ENCODE peak calls at places on chromosomes 1 and 21, in seven cellular contexts. K is fibroblast of mammary gland, Z is AG10803, P is AG09309, G is kidney, W is astrocyte of the spinal cord, R is OCI-LY7. O is an unnamed sample.
A peak's percentile ranks its signal among the peaks of the same experiment; 100 is the strongest.

GRCh38 chr1:15014521-15014920 is 139.0 kb upstream of the TMEM51 start:
- DNase-seq in Z (no peak), K (no peak), W (no peak), R (no peak), G (no peak), P (no peak), O (no peak)

GRCh38 chr1:23838401-23838866 is 13.2 kb upstream of the HMGCL start:
- DNase-seq in Z (peak; percentile 37), K (peak; percentile 16), W (peak; percentile 8), G (peak; percentile 84), P (no peak), R (peak; percentile 78), O (peak; percentile 50)

GRCh38 chr1:62003777-62004176 is 190.9 kb upstream of the L1TD1 start:
- DNase-seq in Z (no peak), K (no peak), G (no peak), W (no peak), P (no peak), R (no peak), O (no peak)

GRCh38 chr21:42156690-42157605 is 62.0 kb upstream of the ABCG1 start:
- DNase-seq in Z (no peak), G (peak; percentile 54), P (no peak), K (no peak), W (no peak), R (no peak), O (peak; percentile 36)

GRCh38 chr1:199279872-199280649 is 641.2 kb downstream of the PTPRC start:
- DNase-seq in R (no peak), W (no peak), P (no peak), K (peak; percentile 46), Z (peak; percentile 12), G (no peak), O (no peak)

GRCh38 chr21:32392880-32393676 is at the start of gene URB1:
- DNase-seq in W (peak; percentile 82), G (peak; percentile 98), K (peak; percentile 71), Z (peak; percentile 79), P (no peak), R (peak; percentile 91), O (peak; percentile 75)

GRCh38 chr1:167997037-167997575 is 60.2 kb upstream of the MPC2 start:
- DNase-seq in W (no peak), P (no peak), G (no peak), R (no peak), K (no peak), Z (no peak), O (no peak)

GRCh38 chr1:27142464-27142863 is 12.5 kb downstream of the SLC9A1 start:
- DNase-seq in K (no peak), W (no peak), P (no peak), R (peak; percentile 23), G (peak; percentile 80), Z (no peak), O (no peak)

GRCh38 chr1:223748405-223748772 is 36.0 kb downstream of the CAPN2 start:
- DNase-seq in Z (peak; percentile 38), W (peak; percentile 49), G (no peak), P (no peak), R (no peak), K (peak; percentile 62), O (no peak)

GRCh38 chr1:234102591-234102990 is 198.1 kb downstream of the SLC35F3 start:
- DNase-seq in P (no peak), Z (peak; percentile 13), K (no peak), R (no peak), G (no peak), W (peak; percentile 60), O (no peak)

GRCh38 chr1:64505232-64505943 is 35.5 kb downstream of the CACHD1 start:
- DNase-seq in R (no peak), P (no peak), Z (no peak), G (peak; percentile 75), W (no peak), K (no peak), O (peak; percentile 60)

GRCh38 chr1:96187027-96187426 is 534.6 kb upstream of the PTBP2 start:
- DNase-seq in Z (no peak), K (no peak), W (no peak), P (no peak), R (no peak), G (no peak), O (no peak)

GRCh38 chr1:6805004-6805416 is 19.8 kb downstream of the CAMTA1 start:
- DNase-seq in P (no peak), R (peak; percentile 16), K (no peak), G (no peak), W (no peak), Z (peak; percentile 33), O (no peak)

GRCh38 chr1:9996624-9997582 is at the start of gene RBP7:
- DNase-seq in K (no peak), G (peak; percentile 81), W (no peak), Z (no peak), R (no peak), P (no peak), O (no peak)

GRCh38 chr21:44057960-44058651 is 46.0 kb downstream of the TRAPPC10 start:
- DNase-seq in R (no peak), K (no peak), Z (no peak), G (no peak), P (no peak), W (no peak), O (no peak)

GRCh38 chr1:19404748-19405147 is 80.6 kb downstream of the CAPZB start:
- DNase-seq in P (no peak), R (no peak), W (no peak), Z (no peak), G (peak; percentile 12), K (no peak), O (no peak)

GRCh38 chr1:19405761-19406481 is 79.4 kb downstream of the CAPZB start:
- DNase-seq in R (no peak), K (peak; percentile 48), P (no peak), W (peak; percentile 37), G (peak; percentile 45), Z (peak; percentile 66), O (peak; percentile 36)

GRCh38 chr1:19403256-19403655 is 82.1 kb downstream of the CAPZB start:
- DNase-seq in W (no peak), R (no peak), Z (no peak), P (no peak), K (no peak), G (peak; percentile 15), O (no peak)

GRCh38 chr1:19406680-19407079 is 78.7 kb downstream of the CAPZB start:
- DNase-seq in G (no peak), R (no peak), Z (no peak), W (no peak), P (no peak), K (no peak), O (no peak)

GRCh38 chr1:19405195-19405760 is 80.1 kb downstream of the CAPZB start:
- DNase-seq in P (no peak), Z (no peak), G (peak; percentile 18), W (no peak), K (no peak), R (no peak), O (no peak)
- TF ChIP-seq CTCF in P (peak; percentile 32), Z (peak; percentile 57), G (peak; percentile 7), W (peak; percentile 26), K (peak; percentile 37), R (no peak), O (peak; percentile 36)

DNA sequence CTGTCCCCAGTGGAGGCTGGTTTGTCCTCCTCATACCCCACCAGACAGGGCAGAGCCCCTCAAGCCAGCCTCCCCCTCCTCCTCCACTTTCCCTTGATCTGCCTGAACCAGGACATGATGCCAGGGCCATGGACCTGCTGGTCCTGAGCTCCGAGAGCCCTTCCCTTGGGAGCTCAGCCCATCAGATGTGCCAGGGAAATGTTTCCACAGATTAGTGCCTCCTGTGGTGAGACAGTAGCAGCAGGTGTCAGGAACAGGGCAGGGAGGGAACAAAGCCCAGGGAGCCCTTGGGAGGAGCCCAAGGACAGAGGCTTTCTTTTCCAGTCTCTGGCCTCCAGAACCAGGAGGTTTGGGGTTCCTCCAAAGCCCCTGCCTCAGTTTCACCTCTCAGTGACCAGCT is 14.6 kb upstream of the SLC41A1 start:
- DNase-seq in W (no peak), K (no peak), R (no peak), P (no peak), Z (no peak), G (no peak), O (no peak)
- TF ChIP-seq CTCF in W (no peak), K (no peak), R (no peak), P (no peak), Z (no peak), G (no peak), O (no peak)

GRCh38 chr1:169105087-169105433 is 1.4 kb upstream of the ATP1B1 start:
- DNase-seq in K (no peak), G (no peak), R (no peak), W (no peak), Z (no peak), P (no peak), O (no peak)
- TF ChIP-seq CTCF in K (no peak), G (no peak), R (no peak), W (no peak), Z (no peak), P (no peak), O (no peak)

DNA sequence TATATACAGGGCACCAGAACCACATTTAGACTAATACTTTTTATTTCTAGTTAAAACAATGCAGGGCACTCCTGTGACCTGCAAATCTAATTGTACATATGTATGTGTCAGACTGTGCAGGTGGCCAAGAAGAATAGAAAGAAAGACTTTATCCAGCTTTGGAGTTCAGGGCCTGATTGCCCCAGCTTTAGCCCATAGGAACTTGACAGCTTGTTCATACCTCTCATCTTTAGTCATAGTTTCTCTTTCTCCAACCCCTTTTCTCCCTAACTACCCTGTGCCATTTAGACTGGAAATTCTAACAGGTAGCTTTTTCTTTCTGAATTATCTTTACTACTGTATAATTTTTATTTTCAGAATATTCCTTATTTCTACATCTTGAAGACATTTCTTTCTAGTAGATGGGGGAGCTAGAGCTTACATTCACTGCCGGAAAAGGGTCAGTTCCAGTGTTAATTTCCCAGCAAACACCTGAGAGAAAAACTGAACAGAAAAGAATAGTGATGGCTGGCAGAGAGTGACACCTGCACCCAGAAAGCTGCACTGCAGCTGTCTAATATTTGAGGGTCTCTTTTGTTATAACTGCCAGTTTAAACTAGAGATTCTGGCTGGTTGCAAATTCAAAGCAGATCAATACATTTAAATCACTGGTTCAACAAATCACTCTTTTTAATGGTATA is 8.4 kb downstream of the YBX1 start:
- DNase-seq in K (no peak), Z (no peak), R (no peak), W (no peak), G (no peak), P (no peak), O (no peak)
- TF ChIP-seq CTCF in K (peak; percentile 4), Z (no peak), R (peak; percentile 60), W (peak; percentile 17), G (no peak), P (no peak), O (no peak)

GRCh38 chr1:218030846-218031245 is 254.2 kb upstream of the RRP15 start:
- DNase-seq in R (no peak), G (no peak), Z (no peak), K (no peak), P (no peak), W (no peak), O (no peak)

DNA sequence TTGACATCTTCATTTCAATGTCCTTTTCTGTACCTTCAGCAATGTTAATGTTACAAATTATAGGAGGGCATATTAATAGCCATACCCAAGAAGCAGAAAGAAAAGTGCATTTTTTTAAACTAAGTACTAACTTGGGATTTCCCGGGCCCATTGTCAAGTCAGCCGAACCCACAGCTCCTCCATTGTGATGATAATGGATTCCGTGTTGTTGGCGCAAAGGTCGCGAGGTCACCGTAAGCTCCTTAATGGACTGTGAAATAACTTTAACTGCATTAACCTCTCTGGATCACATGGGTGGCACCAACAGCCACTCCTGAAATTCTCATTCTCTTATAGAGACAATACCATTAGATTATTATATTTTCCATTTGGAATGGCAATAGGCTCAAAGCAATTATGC is 250.6 kb upstream of the RRP15 start:
- DNase-seq in R (no peak), W (no peak), G (no peak), P (no peak), Z (no peak), K (no peak), O (peak; percentile 22)
- TF ChIP-seq CTCF in R (no peak), W (no peak), G (no peak), P (no peak), Z (no peak), K (no peak), O (no peak)